ENCODE peak calls at places on chromosomes 12 and 14, in six cellular contexts. One of them, this sample, is unnamed.
A peak's percentile ranks its signal among the peaks of the same experiment; 100 is the strongest.

GRCh38 chr14:102822311-102822863 is 45.1 kb downstream of the TRAF3 start:
- DNase-seq in ovary: no peak
- DNase-seq in GM13977: peak; percentile 38
- DNase-seq in lower lobe of right lung: no peak
- DNase-seq in nephron progenitor cell: no peak
- DNase-seq in A549: no peak
- DNase-seq in this sample: no peak

GRCh38 chr14:106879241-106879640 is 1352.9 kb downstream of the TMEM121 start:
- DNase-seq in ovary: peak; percentile 46
- DNase-seq in GM13977: peak; percentile 63
- DNase-seq in lower lobe of right lung: peak; percentile 71
- DNase-seq in nephron progenitor cell: no peak
- DNase-seq in A549: peak; percentile 79
- DNase-seq in this sample: no peak

GRCh38 chr12:69896653-69897381 is 71.8 kb downstream of the MYRFL start:
- DNase-seq in ovary: no peak
- DNase-seq in GM13977: no peak
- DNase-seq in lower lobe of right lung: no peak
- DNase-seq in nephron progenitor cell: no peak
- DNase-seq in A549: no peak
- DNase-seq in this sample: no peak

GRCh38 chr12:8513203-8513602 is at the start of gene CLEC4D:
- DNase-seq in ovary: no peak
- DNase-seq in GM13977: no peak
- DNase-seq in lower lobe of right lung: no peak
- DNase-seq in nephron progenitor cell: no peak
- DNase-seq in A549: no peak
- DNase-seq in this sample: no peak

GRCh38 chr12:113819495-113819894 is 146.6 kb downstream of the RBM19 start:
- DNase-seq in ovary: no peak
- DNase-seq in GM13977: no peak
- DNase-seq in lower lobe of right lung: no peak
- DNase-seq in nephron progenitor cell: no peak
- DNase-seq in A549: no peak
- DNase-seq in this sample: no peak

GRCh38 chr12:5872745-5873144 is 72.3 kb downstream of the ANO2 start:
- DNase-seq in ovary: no peak
- DNase-seq in GM13977: no peak
- DNase-seq in lower lobe of right lung: no peak
- DNase-seq in nephron progenitor cell: peak; percentile 11
- DNase-seq in A549: peak; percentile 14
- DNase-seq in this sample: no peak

GRCh38 chr14:23441076-23441475 is 5.6 kb upstream of the MYH7 start:
- DNase-seq in ovary: no peak
- DNase-seq in GM13977: no peak
- DNase-seq in lower lobe of right lung: no peak
- DNase-seq in nephron progenitor cell: no peak
- DNase-seq in A549: no peak
- DNase-seq in this sample: no peak

GRCh38 chr14:21509432-21510143 is 1.6 kb downstream of the METTL3 start:
- DNase-seq in ovary: no peak
- DNase-seq in GM13977: no peak
- DNase-seq in lower lobe of right lung: no peak
- DNase-seq in nephron progenitor cell: no peak
- DNase-seq in A549: no peak
- DNase-seq in this sample: no peak

GRCh38 chr12:12081836-12082497 is 11.2 kb downstream of the BCL2L14 start:
- DNase-seq in ovary: no peak
- DNase-seq in GM13977: peak; percentile 74
- DNase-seq in lower lobe of right lung: no peak
- DNase-seq in nephron progenitor cell: no peak
- DNase-seq in A549: peak; percentile 78
- DNase-seq in this sample: no peak

GRCh38 chr12:114248527-114248926 is 157.4 kb downstream of the TBX5 start:
- DNase-seq in ovary: no peak
- DNase-seq in GM13977: no peak
- DNase-seq in lower lobe of right lung: no peak
- DNase-seq in nephron progenitor cell: no peak
- DNase-seq in A549: no peak
- DNase-seq in this sample: no peak

GRCh38 chr12:113230315-113231274 is 9.3 kb downstream of the TPCN1 start:
- DNase-seq in ovary: no peak
- DNase-seq in GM13977: no peak
- DNase-seq in lower lobe of right lung: no peak
- DNase-seq in nephron progenitor cell: no peak
- DNase-seq in A549: no peak
- DNase-seq in this sample: no peak

GRCh38 chr14:82779301-82779700 is 1245.6 kb upstream of the SEL1L start:
- DNase-seq in ovary: no peak
- DNase-seq in GM13977: no peak
- DNase-seq in lower lobe of right lung: peak; percentile 52
- DNase-seq in nephron progenitor cell: no peak
- DNase-seq in A549: no peak
- DNase-seq in this sample: no peak

GRCh38 chr12:28883406-28883997 is 265.6 kb upstream of the FAR2 start:
- DNase-seq in ovary: no peak
- DNase-seq in GM13977: no peak
- DNase-seq in lower lobe of right lung: no peak
- DNase-seq in nephron progenitor cell: no peak
- DNase-seq in A549: no peak
- DNase-seq in this sample: no peak

GRCh38 chr12:1707051-1707450 is 16.2 kb downstream of the ADIPOR2 start:
- DNase-seq in ovary: no peak
- DNase-seq in GM13977: no peak
- DNase-seq in lower lobe of right lung: no peak
- DNase-seq in nephron progenitor cell: no peak
- DNase-seq in A549: no peak
- DNase-seq in this sample: no peak

GRCh38 chr12:113190761-113191160 is 5.2 kb downstream of the RITA1 start:
- DNase-seq in ovary: no peak
- DNase-seq in GM13977: no peak
- DNase-seq in lower lobe of right lung: no peak
- DNase-seq in nephron progenitor cell: peak; percentile 36
- DNase-seq in A549: peak; percentile 86
- DNase-seq in this sample: no peak

GRCh38 chr14:75247286-75247922 is 31.2 kb upstream of the FOS start:
- DNase-seq in ovary: no peak
- DNase-seq in GM13977: peak; percentile 42
- DNase-seq in lower lobe of right lung: peak; percentile 7
- DNase-seq in nephron progenitor cell: no peak
- DNase-seq in A549: no peak
- DNase-seq in this sample: no peak

GRCh38 chr12:49706351-49707126 is 666 bp downstream of the FMNL3 start:
- DNase-seq in ovary: peak; percentile 56
- DNase-seq in GM13977: no peak
- DNase-seq in lower lobe of right lung: peak; percentile 55
- DNase-seq in nephron progenitor cell: peak; percentile 56
- DNase-seq in A549: no peak
- DNase-seq in this sample: no peak

GRCh38 chr12:45065125-45065626 is 14.3 kb upstream of the DBX2 start:
- DNase-seq in ovary: no peak
- DNase-seq in GM13977: no peak
- DNase-seq in lower lobe of right lung: no peak
- DNase-seq in nephron progenitor cell: no peak
- DNase-seq in A549: no peak
- DNase-seq in this sample: no peak

GRCh38 chr12:41302979-41303403 is 114.9 kb downstream of the PDZRN4 start:
- DNase-seq in ovary: no peak
- DNase-seq in GM13977: no peak
- DNase-seq in lower lobe of right lung: no peak
- DNase-seq in nephron progenitor cell: no peak
- DNase-seq in A549: no peak
- DNase-seq in this sample: no peak

GRCh38 chr12:4228122-4228580 is 45.4 kb upstream of the CCND2 start:
- DNase-seq in ovary: no peak
- DNase-seq in GM13977: no peak
- DNase-seq in lower lobe of right lung: no peak
- DNase-seq in nephron progenitor cell: no peak
- DNase-seq in A549: no peak
- DNase-seq in this sample: no peak

GRCh38 chr12:2555487-2556082 is 239.2 kb upstream of the FKBP4 start:
- DNase-seq in ovary: no peak
- DNase-seq in GM13977: no peak
- DNase-seq in lower lobe of right lung: no peak
- DNase-seq in nephron progenitor cell: no peak
- DNase-seq in A549: no peak
- DNase-seq in this sample: no peak

GRCh38 chr14:99612065-99612736 is 8.2 kb upstream of the CCDC85C start:
- DNase-seq in ovary: no peak
- DNase-seq in GM13977: no peak
- DNase-seq in lower lobe of right lung: no peak
- DNase-seq in nephron progenitor cell: no peak
- DNase-seq in A549: no peak
- DNase-seq in this sample: no peak

GRCh38 chr14:67413806-67414769 is 2.1 kb upstream of the PLEK2 start:
- DNase-seq in ovary: no peak
- DNase-seq in GM13977: no peak
- DNase-seq in lower lobe of right lung: no peak
- DNase-seq in nephron progenitor cell: no peak
- DNase-seq in A549: peak; percentile 79
- DNase-seq in this sample: no peak

GRCh38 chr12:132044661-132045412 is 95.1 kb downstream of the EP400 start:
- DNase-seq in ovary: no peak
- DNase-seq in GM13977: no peak
- DNase-seq in lower lobe of right lung: no peak
- DNase-seq in nephron progenitor cell: no peak
- DNase-seq in A549: no peak
- DNase-seq in this sample: no peak

GRCh38 chr12:6960291-6961277 is 9.4 kb downstream of the PTPN6 start:
- DNase-seq in ovary: peak; percentile 28
- DNase-seq in GM13977: peak; percentile 65
- DNase-seq in lower lobe of right lung: no peak
- DNase-seq in nephron progenitor cell: no peak
- DNase-seq in A549: peak; percentile 72
- DNase-seq in this sample: no peak

GRCh38 chr12:1488908-1489381 is 105.4 kb downstream of the FBXL14 start:
- DNase-seq in ovary: no peak
- DNase-seq in GM13977: no peak
- DNase-seq in lower lobe of right lung: no peak
- DNase-seq in nephron progenitor cell: no peak
- DNase-seq in A549: no peak
- DNase-seq in this sample: no peak

DNA sequence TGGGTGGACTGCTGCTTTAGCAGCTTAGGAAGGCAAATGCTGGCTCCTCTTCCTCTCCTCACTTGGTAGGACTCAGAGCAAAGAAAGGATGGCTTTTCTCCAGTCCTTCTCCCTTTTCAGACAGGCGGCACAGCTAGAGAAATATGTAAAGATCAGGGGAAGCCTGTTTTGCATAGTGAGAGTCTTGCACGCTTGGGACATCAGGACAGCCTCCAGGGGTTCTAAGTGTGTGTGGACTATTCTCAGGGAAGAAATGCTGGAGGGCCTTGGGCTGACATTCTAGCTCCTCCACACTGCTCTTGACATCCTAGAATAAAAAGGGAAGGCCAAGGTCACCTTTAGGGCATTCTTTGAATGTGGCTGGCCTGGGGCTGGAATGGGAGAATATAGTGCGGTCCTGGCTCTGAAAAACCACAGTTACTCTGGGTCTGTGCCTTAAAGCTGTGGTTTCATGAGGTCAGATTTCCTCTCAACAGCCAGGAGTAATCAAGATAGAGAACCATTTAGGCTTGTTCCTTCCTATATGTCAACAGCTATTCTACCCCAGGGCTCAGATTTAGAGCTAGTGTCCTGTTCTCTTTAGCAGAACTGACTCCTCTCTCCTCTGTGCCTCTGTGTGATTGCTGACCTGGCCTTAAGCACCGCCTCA is 24.3 kb downstream of the CMA1 start:
- DNase-seq in ovary: no peak
- DNase-seq in GM13977: no peak
- DNase-seq in lower lobe of right lung: no peak
- DNase-seq in nephron progenitor cell: no peak
- DNase-seq in A549: no peak
- DNase-seq in this sample: no peak
- TF ChIP-seq CTCF in ovary: no peak
- TF ChIP-seq CTCF in GM13977: no peak
- TF ChIP-seq CTCF in lower lobe of right lung: no peak
- TF ChIP-seq CTCF in nephron progenitor cell: no peak
- TF ChIP-seq CTCF in A549: no peak
- TF ChIP-seq CTCF in this sample: no peak

GRCh38 chr14:65079201-65079600 is 23.1 kb downstream of the MAX start:
- DNase-seq in ovary: no peak
- DNase-seq in GM13977: no peak
- DNase-seq in lower lobe of right lung: no peak
- DNase-seq in nephron progenitor cell: no peak
- DNase-seq in A549: no peak
- DNase-seq in this sample: no peak
- TF ChIP-seq CTCF in ovary: no peak
- TF ChIP-seq CTCF in GM13977: no peak
- TF ChIP-seq CTCF in lower lobe of right lung: no peak
- TF ChIP-seq CTCF in nephron progenitor cell: no peak
- TF ChIP-seq CTCF in A549: no peak
- TF ChIP-seq CTCF in this sample: no peak

DNA sequence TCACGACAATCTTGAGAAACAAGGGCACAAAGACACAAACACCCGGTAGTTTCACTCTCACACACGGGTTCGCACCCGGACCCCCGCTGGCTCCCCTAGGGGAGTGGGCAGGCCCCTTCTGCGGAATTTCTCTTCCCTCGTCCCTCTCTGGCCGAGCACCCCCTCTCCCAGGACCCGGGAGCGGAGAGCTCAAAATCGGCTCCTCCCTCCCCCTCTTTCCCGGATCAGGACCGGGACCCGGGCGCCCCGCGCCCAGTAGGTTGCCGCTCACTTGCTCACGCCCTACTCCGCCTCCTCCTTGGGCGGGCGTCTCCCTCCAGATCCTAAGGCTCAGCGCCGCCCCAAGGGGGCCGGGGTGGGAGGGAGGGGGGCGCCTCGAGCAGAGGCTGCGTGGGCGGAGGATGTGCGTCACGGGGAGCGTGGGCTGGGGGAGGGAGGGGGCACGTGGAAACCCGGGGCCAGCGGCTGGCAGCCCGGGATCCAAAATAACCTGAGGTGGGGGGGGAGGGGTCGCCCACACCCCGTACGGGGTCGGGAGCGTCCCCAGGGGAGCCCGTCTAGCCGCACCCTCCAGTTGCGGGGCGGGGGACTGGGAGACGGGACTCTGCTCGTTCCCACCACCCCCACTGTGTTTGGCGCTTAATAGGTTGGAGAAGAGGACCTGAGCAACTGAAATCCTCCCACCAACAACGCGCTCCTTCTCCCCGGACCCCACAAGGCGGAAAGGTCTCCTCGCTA is 1.8 kb upstream of the NAB2 start:
- DNase-seq in ovary: peak; percentile 96
- DNase-seq in GM13977: peak; percentile 81
- DNase-seq in lower lobe of right lung: peak; percentile 94
- DNase-seq in nephron progenitor cell: peak; percentile 66
- DNase-seq in A549: peak; percentile 89
- DNase-seq in this sample: peak; percentile 80
- TF ChIP-seq CTCF in ovary: no peak
- TF ChIP-seq CTCF in GM13977: no peak
- TF ChIP-seq CTCF in lower lobe of right lung: no peak
- TF ChIP-seq CTCF in nephron progenitor cell: no peak
- TF ChIP-seq CTCF in A549: no peak
- TF ChIP-seq CTCF in this sample: no peak

GRCh38 chr12:111149299-111149698 is 219.6 kb downstream of the PHETA1 start:
- DNase-seq in ovary: no peak
- DNase-seq in GM13977: no peak
- DNase-seq in lower lobe of right lung: no peak
- DNase-seq in nephron progenitor cell: no peak
- DNase-seq in A549: no peak
- DNase-seq in this sample: no peak
- TF ChIP-seq CTCF in ovary: no peak
- TF ChIP-seq CTCF in GM13977: no peak
- TF ChIP-seq CTCF in lower lobe of right lung: no peak
- TF ChIP-seq CTCF in nephron progenitor cell: no peak
- TF ChIP-seq CTCF in A549: no peak
- TF ChIP-seq CTCF in this sample: no peak

GRCh38 chr14:64960762-64961276 is 11.3 kb downstream of the RAB15 start:
- DNase-seq in ovary: no peak
- DNase-seq in GM13977: no peak
- DNase-seq in lower lobe of right lung: no peak
- DNase-seq in nephron progenitor cell: no peak
- DNase-seq in A549: no peak
- DNase-seq in this sample: no peak
- TF ChIP-seq CTCF in ovary: no peak
- TF ChIP-seq CTCF in GM13977: no peak
- TF ChIP-seq CTCF in lower lobe of right lung: no peak
- TF ChIP-seq CTCF in nephron progenitor cell: no peak
- TF ChIP-seq CTCF in A549: no peak
- TF ChIP-seq CTCF in this sample: no peak

This sample was measured in AG09319.